ENCODE peak calls at places on chromosomes 11 and 22, in four cellular contexts. Z, F, N and B are unnamed samples.

GRCh38 chr11:43736502-43737193 is 56.1 kb downstream of the HSD17B12 start:
- DNase-seq in Z (no peak), F (no peak), N (peak), B (peak)

GRCh38 chr11:42251984-42252383 is 792.5 kb upstream of the LRRC4C start:
- DNase-seq in Z (no peak), F (no peak), N (no peak), B (no peak)

GRCh38 chr11:134880788-134881187 is 468.7 kb upstream of the B3GAT1 start:
- DNase-seq in Z (no peak), F (no peak), N (no peak), B (no peak)

GRCh38 chr22:21948390-21948789 is 4.3 kb downstream of the PPM1F start:
- DNase-seq in Z (no peak), F (no peak), N (no peak), B (no peak)

GRCh38 chr11:134409552-134410429 is 2.3 kb downstream of the B3GAT1 start:
- DNase-seq in Z (no peak), F (no peak), N (no peak), B (no peak)

GRCh38 chr22:19629331-19629719 is 85.0 kb upstream of the SEPTIN5 start:
- DNase-seq in Z (no peak), F (no peak), N (no peak), B (no peak)

GRCh38 chr22:21711851-21712250 is 23.7 kb downstream of the YPEL1 start:
- DNase-seq in Z (no peak), F (no peak), N (no peak), B (no peak)

GRCh38 chr11:99822846-99823565 is 802.3 kb downstream of the CNTN5 start:
- DNase-seq in Z (no peak), F (no peak), N (no peak), B (no peak)

GRCh38 chr11:117217141-117217609 is 14.7 kb downstream of the PCSK7 start:
- DNase-seq in Z (no peak), F (no peak), N (no peak), B (peak)

GRCh38 chr11:82864268-82864667 is 36.0 kb downstream of the PRCP start:
- DNase-seq in Z (peak), F (no peak), N (peak), B (peak)

GRCh38 chr11:83544871-83545270 is 258.7 kb upstream of the CCDC90B start:
- DNase-seq in Z (no peak), F (no peak), N (no peak), B (no peak)

GRCh38 chr11:32794439-32794838 is at the start of gene CCDC73:
- DNase-seq in Z (no peak), F (no peak), N (no peak), B (no peak)

GRCh38 chr11:32790916-32791315 is 3.5 kb downstream of the CCDC73 start:
- DNase-seq in Z (no peak), F (no peak), N (no peak), B (no peak)

GRCh38 chr11:32792948-32793475 is 1.4 kb downstream of the CCDC73 start:
- DNase-seq in Z (peak), F (peak), N (peak), B (peak)

GRCh38 chr11:32796425-32796824 is 2.0 kb upstream of the CCDC73 start:
- DNase-seq in Z (no peak), F (no peak), N (no peak), B (no peak)

GRCh38 chr11:32792111-32792947 is 2.1 kb downstream of the CCDC73 start:
- DNase-seq in Z (peak), F (no peak), N (no peak), B (no peak)
- H3K4me3 ChIP-seq in Z (peak), F (no peak), N (peak), B (no peak)

GRCh38 chr11:118881130-118881717 is 2.5 kb upstream of the CXCR5 start:
- DNase-seq in Z (no peak), F (no peak), N (peak), B (no peak)

GRCh38 chr11:118882489-118882888 is 1.2 kb upstream of the CXCR5 start:
- DNase-seq in Z (no peak), F (no peak), N (no peak), B (peak)

GRCh38 chr11:118877487-118878173 is 6.1 kb upstream of the CXCR5 start:
- DNase-seq in Z (no peak), F (no peak), N (no peak), B (no peak)

GRCh38 chr11:118876261-118876660 is 7.4 kb upstream of the CXCR5 start:
- DNase-seq in Z (no peak), F (no peak), N (no peak), B (no peak)

DNA sequence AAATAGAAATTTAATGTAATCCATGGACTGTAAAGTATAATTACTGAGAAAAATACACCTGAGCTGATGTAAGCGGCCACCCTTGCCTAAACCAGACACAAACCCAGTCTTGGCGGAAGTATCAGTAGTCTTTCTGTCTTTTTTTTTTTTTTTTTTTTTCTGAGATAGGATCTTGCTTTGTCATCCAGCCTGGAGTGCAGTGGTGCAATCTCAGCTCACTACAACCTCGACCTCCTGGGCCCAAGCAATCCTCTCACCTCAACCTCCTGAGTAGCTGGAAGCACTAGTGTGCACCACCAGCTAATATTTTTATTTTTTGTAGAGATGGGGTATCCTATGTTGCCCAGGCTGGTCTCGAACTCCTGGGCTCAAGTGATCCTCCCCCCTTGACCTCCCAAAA is 5.5 kb upstream of the CXCR5 start:
- DNase-seq in Z (no peak), F (no peak), N (no peak), B (no peak)
- H3K4me3 ChIP-seq in Z (no peak), F (no peak), N (no peak), B (no peak)

DNA sequence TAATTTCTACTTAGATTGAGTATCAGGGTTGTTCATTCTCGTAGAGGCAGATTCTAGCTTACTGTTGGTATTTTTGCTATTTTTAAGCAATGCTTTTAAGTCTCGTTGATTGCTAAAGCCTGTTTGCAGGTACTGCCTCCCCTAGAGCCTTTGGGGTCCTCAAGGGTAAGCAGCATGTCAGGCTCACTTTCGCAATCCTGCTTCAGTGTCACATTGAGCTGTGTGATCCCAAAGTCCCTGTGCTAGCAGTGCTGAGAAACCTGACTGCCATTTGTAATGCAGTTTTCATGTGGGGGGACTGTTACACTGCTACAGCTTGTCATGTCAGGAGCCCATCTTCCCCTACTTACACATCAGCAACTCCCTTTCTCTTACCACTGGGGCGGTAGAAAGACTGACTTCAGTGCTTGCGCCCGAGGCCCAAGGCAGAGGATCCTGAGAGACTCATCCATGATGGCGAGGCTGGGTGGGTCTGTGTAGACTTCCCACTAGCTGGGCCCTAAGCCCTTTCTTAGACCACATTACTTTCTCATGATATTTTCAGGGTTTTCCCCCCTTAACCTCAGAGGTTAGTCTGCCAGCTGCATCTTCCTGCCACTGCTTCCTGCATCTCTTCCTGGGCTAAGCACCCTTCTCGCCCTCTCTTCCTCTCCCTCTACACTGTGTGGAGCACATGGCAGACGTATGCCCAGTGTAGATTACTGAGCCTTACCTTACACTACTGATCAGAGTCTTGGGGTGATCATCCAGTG is 40.8 kb upstream of the ST14 start:
- DNase-seq in Z (no peak), F (no peak), N (no peak), B (no peak)
- H3K4me3 ChIP-seq in Z (no peak), F (no peak), N (no peak), B (no peak)

GRCh38 chr11:66336234-66337102 is at the start of gene RIN1:
- DNase-seq in Z (peak), F (no peak), N (peak), B (peak)

GRCh38 chr11:66333896-66334604 is 2.2 kb downstream of the RIN1 start:
- DNase-seq in Z (no peak), F (no peak), N (no peak), B (no peak)

GRCh38 chr11:66335531-66336233 is 552 bp downstream of the RIN1 start:
- DNase-seq in Z (peak), F (no peak), N (peak), B (peak)

GRCh38 chr11:66333220-66333877 is 2.9 kb downstream of the RIN1 start:
- DNase-seq in Z (no peak), F (no peak), N (no peak), B (no peak)

DNA sequence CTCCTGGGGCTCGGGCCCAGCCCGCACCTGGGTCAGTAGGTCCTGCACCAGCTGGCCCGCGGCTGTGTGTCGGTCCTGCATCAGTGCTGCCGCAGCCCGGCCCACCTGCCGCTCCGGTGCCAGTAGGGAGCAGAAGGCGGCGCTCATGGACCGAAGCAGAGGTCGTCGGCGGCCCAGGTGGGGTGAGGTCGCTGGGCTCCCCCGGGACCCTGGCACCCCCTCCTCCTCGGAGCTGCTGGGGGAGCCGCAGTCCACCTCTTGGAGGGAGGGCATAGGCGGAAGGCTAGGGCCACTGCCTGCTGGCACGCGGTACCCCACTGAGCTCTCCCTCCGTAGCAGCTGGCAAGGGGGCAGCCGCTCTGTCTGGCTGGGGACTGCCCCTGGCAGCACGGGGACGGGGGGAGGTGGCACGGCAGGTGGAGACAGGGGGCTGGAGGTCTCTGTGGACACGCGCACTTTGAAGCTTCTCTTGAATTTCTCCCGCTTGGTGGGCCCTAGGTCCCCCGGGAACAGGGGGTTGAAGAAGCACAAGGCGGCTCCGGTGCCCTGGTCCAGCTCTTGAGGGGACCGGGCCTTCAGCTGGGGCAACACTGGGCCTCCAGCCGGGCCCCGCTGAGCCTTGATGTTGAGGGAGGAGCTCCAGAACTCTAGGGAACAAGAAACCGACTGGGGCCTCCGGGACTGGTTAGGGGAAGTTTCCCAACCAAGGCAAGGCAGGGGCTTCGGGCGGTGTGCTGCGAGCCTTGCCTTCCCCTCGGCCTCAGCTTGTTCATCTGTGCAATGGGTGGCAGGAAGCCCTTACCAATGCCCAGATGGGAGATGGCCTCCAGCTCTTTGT is 1.4 kb downstream of the RIN1 start:
- DNase-seq in Z (no peak), F (no peak), N (no peak), B (no peak)
- H3K4me3 ChIP-seq in Z (no peak), F (no peak), N (peak), B (peak)

DNA sequence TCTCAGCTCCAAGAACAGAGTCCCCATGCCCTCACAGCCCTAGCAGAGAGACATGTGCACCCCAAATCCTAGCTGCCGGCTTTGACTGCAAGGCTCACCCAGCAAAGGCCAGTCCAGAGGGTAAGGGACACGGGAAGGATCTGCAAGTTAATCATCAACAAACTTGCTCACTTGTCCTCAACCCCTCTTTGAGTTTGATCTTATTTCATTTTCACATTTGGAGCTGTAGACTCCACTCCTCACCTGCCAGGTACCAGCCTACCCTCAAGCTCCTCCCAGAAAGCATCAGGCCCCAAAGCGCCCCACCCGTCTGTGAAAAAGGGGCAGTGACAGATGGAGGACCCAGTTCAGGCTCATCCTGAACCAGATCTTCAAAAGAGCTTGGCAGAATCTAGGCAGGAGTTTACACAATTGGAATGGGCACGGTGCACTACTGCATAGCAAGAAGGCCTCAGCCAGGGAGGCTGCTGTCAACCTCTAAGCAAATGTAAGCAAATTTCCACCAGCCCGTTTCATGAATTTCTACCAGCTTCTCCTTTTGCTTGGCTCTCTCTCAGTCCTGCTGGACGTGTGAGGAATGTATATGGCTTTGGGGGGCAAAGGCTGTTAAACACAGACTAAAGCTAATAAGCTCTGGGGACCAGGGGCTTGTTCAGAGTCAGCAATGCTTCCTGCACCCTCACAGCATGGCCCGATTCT is 5.5 kb downstream of the EHD1 start:
- DNase-seq in Z (no peak), F (no peak), N (no peak), B (no peak)
- H3K4me3 ChIP-seq in Z (no peak), F (no peak), N (no peak), B (no peak)

GRCh38 chr11:4084406-4084805 is 10.2 kb upstream of the RRM1 start:
- DNase-seq in Z (peak), F (no peak), N (no peak), B (no peak)

GRCh38 chr11:4087551-4087950 is 7.0 kb upstream of the RRM1 start:
- DNase-seq in Z (no peak), F (no peak), N (peak), B (peak)

GRCh38 chr11:4085575-4085974 is 9.0 kb upstream of the RRM1 start:
- DNase-seq in Z (no peak), F (no peak), N (no peak), B (no peak)

GRCh38 chr11:4090258-4090657 is 4.3 kb upstream of the RRM1 start:
- DNase-seq in Z (no peak), F (no peak), N (no peak), B (no peak)

GRCh38 chr11:4086584-4087353 is 7.8 kb upstream of the RRM1 start:
- DNase-seq in Z (no peak), F (no peak), N (no peak), B (no peak)
- H3K4me3 ChIP-seq in Z (no peak), F (no peak), N (no peak), B (no peak)

GRCh38 chr22:46040471-46041465 is 63.8 kb upstream of the WNT7B start:
- DNase-seq in Z (no peak), F (no peak), N (no peak), B (no peak)
- H3K4me3 ChIP-seq in Z (no peak), F (peak), N (no peak), B (no peak)